ENCODE peak calls at places on chromosomes 5 and 9, in six cellular contexts. T is CD4-positive, alpha-beta T cell; W is AG09309; M is upper lobe of left lung; I is A549; B is foreskin keratinocyte. L is an unnamed sample.
A peak's percentile ranks its signal among the peaks of the same experiment; 100 is the strongest.

GRCh38 chr5:178793156-178793555 is 62.7 kb upstream of the ZNF354A start:
- DNase-seq in I (peak; percentile 28), M (no peak), T (no peak), W (no peak), B (peak; percentile 8), L (no peak)

GRCh38 chr5:53023969-53024368 is 34.8 kb downstream of the ITGA2 start:
- DNase-seq in B (peak; percentile 84), I (peak; percentile 26), M (no peak), T (no peak), W (peak; percentile 67), L (peak; percentile 18)

GRCh38 chr5:81070561-81070960 is 110.4 kb downstream of the RASGRF2 start:
- DNase-seq in T (no peak), I (no peak), W (no peak), B (no peak), M (no peak), L (no peak)

GRCh38 chr5:96509313-96509712 is 76.3 kb upstream of the PCSK1 start:
- DNase-seq in M (no peak), T (no peak), B (peak; percentile 6), W (no peak), I (peak; percentile 83), L (no peak)

GRCh38 chr5:65120371-65120967 is 351.7 kb downstream of the CWC27 start:
- DNase-seq in T (no peak), I (no peak), M (no peak), W (no peak), B (no peak), L (no peak)

GRCh38 chr5:90894866-90895420 is 336.3 kb downstream of the ADGRV1 start:
- DNase-seq in W (no peak), B (no peak), I (no peak), M (no peak), T (no peak), L (no peak)

GRCh38 chr5:176670449-176670848 is 23.2 kb downstream of the TSPAN17 start:
- DNase-seq in W (no peak), T (no peak), M (no peak), I (no peak), B (no peak), L (no peak)

GRCh38 chr9:98215266-98215665 is 22.8 kb upstream of the CORO2A start:
- DNase-seq in W (no peak), T (no peak), M (no peak), I (no peak), B (no peak), L (no peak)

GRCh38 chr9:38700695-38701094 is 19.2 kb downstream of the FAM240B start:
- DNase-seq in M (no peak), W (no peak), B (peak; percentile 91), T (no peak), I (peak; percentile 33), L (no peak)

GRCh38 chr5:134247411-134247810 is 21.5 kb upstream of the PPP2CA start:
- DNase-seq in B (peak; percentile 93), M (no peak), T (no peak), I (peak; percentile 74), W (peak; percentile 68), L (no peak)

GRCh38 chr5:90558344-90559192 is at the start of gene ADGRV1:
- DNase-seq in W (no peak), M (peak; percentile 93), B (peak; percentile 50), I (peak; percentile 54), T (no peak), L (peak; percentile 31)

GRCh38 chr9:131097948-131098278 is 1.6 kb downstream of the AIF1L start:
- DNase-seq in M (no peak), W (no peak), T (no peak), B (no peak), I (no peak), L (no peak)

GRCh38 chr9:86321373-86321772 is 32.8 kb downstream of the TUT7 start:
- DNase-seq in W (peak; percentile 98), I (peak; percentile 64), B (peak; percentile 19), M (no peak), T (no peak), L (no peak)

GRCh38 chr9:6128030-6128429 is 87.6 kb upstream of the IL33 start:
- DNase-seq in T (no peak), B (no peak), I (no peak), M (no peak), W (no peak), L (no peak)

GRCh38 chr5:76252437-76252836 is 150.6 kb upstream of the IQGAP2 start:
- DNase-seq in W (no peak), B (peak; percentile 56), T (no peak), M (no peak), I (no peak), L (no peak)

GRCh38 chr5:14561741-14562140 is 19.9 kb upstream of the OTULINL start:
- DNase-seq in W (no peak), T (no peak), B (no peak), M (no peak), I (no peak), L (no peak)

GRCh38 chr9:135600296-135600805 is 38.8 kb downstream of the PAEP start:
- DNase-seq in W (no peak), B (no peak), M (no peak), T (no peak), I (no peak), L (no peak)

GRCh38 chr5:68548959-68549676 is 333.6 kb downstream of the PIK3R1 start:
- DNase-seq in I (peak; percentile 94), B (peak; percentile 88), M (no peak), T (no peak), W (no peak), L (no peak)

GRCh38 chr9:114225534-114226288 is 70.4 kb downstream of the COL27A1 start:
- DNase-seq in T (no peak), B (no peak), M (no peak), W (no peak), I (no peak), L (no peak)

GRCh38 chr9:126614088-126614454 is 343 bp downstream of the LMX1B start:
- DNase-seq in M (peak; percentile 79), W (no peak), I (peak; percentile 40), B (no peak), T (no peak), L (peak; percentile 48)

GRCh38 chr9:79057576-79057975 is 514.2 kb upstream of the TLE4 start:
- DNase-seq in B (no peak), M (no peak), I (no peak), W (peak; percentile 11), T (no peak), L (no peak)

DNA sequence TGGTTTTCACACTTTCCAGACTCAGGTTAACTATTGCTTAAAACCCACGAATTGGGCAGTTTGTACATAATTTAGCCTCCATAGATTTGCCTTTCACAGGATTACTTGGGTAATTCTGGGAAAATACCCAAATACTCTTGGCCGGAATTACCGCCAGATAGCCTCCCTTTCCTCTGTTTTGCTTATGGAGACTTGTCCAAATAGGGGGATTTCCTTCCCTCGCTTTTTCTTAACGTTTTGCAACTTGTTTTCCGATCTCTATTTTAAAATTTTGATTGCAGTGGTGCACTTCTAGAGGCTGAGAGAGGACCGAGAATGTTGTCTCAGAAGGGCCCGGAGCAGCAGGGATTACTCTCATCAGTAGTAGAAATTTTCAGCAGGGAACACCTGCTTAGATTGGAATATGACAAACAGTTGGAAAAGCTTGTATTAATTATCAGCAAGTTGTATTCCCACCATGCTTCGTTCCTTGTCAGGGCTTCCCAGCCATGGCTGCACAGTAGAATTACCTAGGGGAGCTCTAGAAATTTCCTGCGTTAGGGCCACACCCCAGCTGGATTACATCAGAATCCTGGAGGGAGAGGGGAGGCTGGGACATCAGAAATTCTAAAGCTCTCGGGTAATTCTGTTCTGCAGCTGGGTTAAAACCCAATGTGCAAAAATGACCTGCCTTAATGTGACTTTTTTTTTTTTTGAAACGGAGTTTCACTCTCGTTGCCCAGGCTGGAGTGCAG is 329.1 kb downstream of the SH3GL2 start:
- DNase-seq in T (no peak), I (no peak), W (no peak), B (no peak), M (no peak), L (no peak)
- TF ChIP-seq CTCF in T (no peak), I (no peak), W (no peak), B (no peak), M (no peak), L (no peak)

GRCh38 chr9:123796073-123796472 is 133.9 kb downstream of the DENND1A start:
- DNase-seq in I (no peak), T (no peak), B (no peak), W (no peak), M (no peak), L (peak; percentile 20)

GRCh38 chr9:123789893-123790292 is 140.0 kb downstream of the DENND1A start:
- DNase-seq in T (no peak), W (no peak), M (no peak), B (no peak), I (no peak), L (no peak)

GRCh38 chr9:123798203-123798602 is 131.7 kb downstream of the DENND1A start:
- DNase-seq in M (no peak), T (no peak), I (no peak), B (no peak), W (no peak), L (no peak)

GRCh38 chr9:123796618-123797484 is 133.1 kb downstream of the DENND1A start:
- DNase-seq in M (no peak), W (no peak), I (no peak), B (peak; percentile 6), T (no peak), L (no peak)

GRCh38 chr9:123795336-123795735 is 134.6 kb downstream of the DENND1A start:
- DNase-seq in T (no peak), I (no peak), B (no peak), M (no peak), W (no peak), L (no peak)
- TF ChIP-seq CTCF in T (no peak), I (no peak), B (no peak), M (no peak), W (no peak), L (no peak)

GRCh38 chr9:122379340-122379739 is 8.5 kb downstream of the PTGS1 start:
- DNase-seq in I (peak; percentile 35), M (no peak), W (no peak), T (no peak), B (no peak), L (no peak)
- TF ChIP-seq CTCF in I (peak; percentile 25), M (no peak), W (peak; percentile 44), T (no peak), B (peak; percentile 58), L (peak; percentile 11)

GRCh38 chr9:122228191-122228905 is 409 bp downstream of the LHX6 start:
- DNase-seq in I (no peak), M (peak; percentile 85), W (no peak), T (no peak), B (no peak), L (peak; percentile 58)
- TF ChIP-seq CTCF in I (no peak), M (no peak), W (no peak), T (no peak), B (no peak), L (no peak)

DNA sequence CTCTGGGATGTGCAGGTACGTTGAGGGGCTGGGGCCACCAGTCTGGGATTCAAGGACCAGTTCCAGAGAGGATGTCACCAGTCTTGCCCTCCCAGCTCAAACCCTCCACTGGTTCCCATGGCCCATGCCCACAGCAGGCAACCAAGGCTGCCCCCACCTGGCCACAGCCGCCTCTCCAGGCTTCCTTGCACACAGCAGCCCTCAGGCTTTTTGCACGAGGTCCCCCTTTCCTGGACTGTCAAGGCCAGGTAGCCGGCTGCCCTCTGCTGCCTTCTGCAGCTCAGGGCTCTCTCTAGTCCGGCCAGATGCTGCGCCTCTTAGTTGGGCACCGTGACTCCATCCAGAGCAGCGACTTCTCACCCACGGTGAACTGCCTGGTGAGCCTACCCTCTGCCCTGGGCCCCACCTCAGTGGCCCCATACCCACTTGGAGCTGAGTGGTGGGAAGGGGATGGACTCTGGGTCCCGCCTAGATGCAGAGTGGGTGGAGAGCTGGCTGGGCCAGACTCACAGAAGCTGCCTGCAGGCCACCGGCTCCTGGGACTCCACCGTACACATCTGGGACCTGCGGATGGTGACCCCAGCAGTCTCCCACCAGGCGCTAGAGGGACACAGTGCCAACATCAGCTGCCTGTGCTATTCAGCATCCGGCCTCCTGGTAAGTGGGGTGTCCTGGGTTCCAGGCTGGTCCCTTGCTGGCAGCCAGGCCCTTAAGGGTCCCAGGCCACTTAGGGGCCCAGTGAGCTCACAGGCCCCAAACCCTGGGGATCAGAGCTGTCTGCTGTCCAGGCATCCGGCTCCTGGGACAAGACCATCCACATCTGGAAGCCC is 2.9 kb downstream of the WDR38 start:
- DNase-seq in I (peak; percentile 67), W (no peak), T (no peak), M (peak; percentile 61), B (no peak), L (no peak)
- TF ChIP-seq CTCF in I (peak; percentile 40), W (peak; percentile 49), T (no peak), M (no peak), B (peak; percentile 63), L (peak; percentile 19)

L was measured in GM20000.